ENCODE peak calls at places on chromosomes 6 and 20, in nine cellular contexts. H is prostate gland; M is A549; U is activated CD4-positive, alpha-beta T cell treated with anti-CD3 and anti-CD28 coated beads for 24 hours; W is NCI-H1105; Z is activated CD8-positive, alpha-beta memory T cell treated with anti-CD3 and anti-CD28 coated beads, Interleukin-2, amount 10 ng/mL, durations not matched to agents 7 days and 5 days; F is left ventricle myocardium superior; A is T-helper 2 cell; Q is mesendoderm. S is an unnamed sample.

GRCh38 chr20:18252597-18253451 is 35.5 kb upstream of the ZNF133 start:
- DNase-seq in H (peak; percentile 61), M (peak; percentile 81), U (no peak), W (no peak), Z (no peak), F (no peak), A (no peak), Q (no peak), S (no peak)

GRCh38 chr6:78910611-78911134 is 43.3 kb downstream of the IRAK1BP1 start:
- DNase-seq in H (no peak), M (no peak), U (no peak), W (peak; percentile 3), Z (peak; percentile 49), F (peak; percentile 55), A (no peak), Q (peak; percentile 60), S (no peak)

GRCh38 chr6:152635949-152636674 is 1.1 kb downstream of the SYNE1 start:
- DNase-seq in H (peak; percentile 4), M (no peak), U (no peak), W (no peak), Z (no peak), F (peak; percentile 31), A (no peak), Q (peak; percentile 57), S (no peak)

GRCh38 chr6:125528614-125529013 is 220.8 kb upstream of the HEY2 start:
- DNase-seq in H (no peak), M (no peak), U (no peak), W (no peak), Z (no peak), F (no peak), A (no peak), Q (peak; percentile 97), S (no peak)

GRCh38 chr6:121940728-121941127 is 458.7 kb upstream of the HSF2 start:
- DNase-seq in H (no peak), M (no peak), U (no peak), W (no peak), Z (no peak), F (no peak), A (no peak), Q (no peak), S (no peak)

GRCh38 chr20:25126630-25127029 is 44.7 kb upstream of the VSX1 start:
- DNase-seq in H (no peak), M (no peak), U (no peak), W (no peak), Z (no peak), F (no peak), A (no peak), Q (no peak), S (no peak)

GRCh38 chr6:41284726-41285125 is 1.8 kb downstream of the TREM1 start:
- DNase-seq in H (no peak), M (no peak), U (no peak), W (no peak), Z (no peak), F (no peak), A (no peak), Q (peak; percentile 45), S (no peak)

GRCh38 chr6:4336778-4337442 is 201.5 kb upstream of the ECI2 start:
- DNase-seq in H (no peak), M (no peak), U (no peak), W (no peak), Z (no peak), F (no peak), A (no peak), Q (no peak), S (no peak)

GRCh38 chr20:38790210-38791053 is 15.1 kb upstream of the PPP1R16B start:
- DNase-seq in H (no peak), M (peak; percentile 73), U (no peak), W (peak; percentile 39), Z (peak; percentile 71), F (no peak), A (no peak), Q (peak; percentile 85), S (no peak)

GRCh38 chr6:34170341-34170740 is 24.5 kb upstream of the GRM4 start:
- DNase-seq in H (no peak), M (no peak), U (no peak), W (no peak), Z (no peak), F (no peak), A (no peak), Q (no peak), S (no peak)

GRCh38 chr6:122609881-122610689 is at the start of gene PKIB:
- DNase-seq in H (peak; percentile 70), M (peak; percentile 60), U (no peak), W (peak; percentile 88), Z (peak; percentile 63), F (peak; percentile 78), A (no peak), Q (peak; percentile 90), S (no peak)

GRCh38 chr6:33994198-33995045 is 151.5 kb downstream of the GRM4 start:
- DNase-seq in H (no peak), M (no peak), U (no peak), W (no peak), Z (no peak), F (no peak), A (no peak), Q (no peak), S (no peak)

GRCh38 chr6:3137057-3137777 is 18.7 kb downstream of the BPHL start:
- DNase-seq in H (no peak), M (no peak), U (no peak), W (no peak), Z (no peak), F (no peak), A (no peak), Q (no peak), S (no peak)

GRCh38 chr20:62808211-62808865 is 3.7 kb downstream of the OGFR start:
- DNase-seq in H (no peak), M (peak; percentile 65), U (peak; percentile 70), W (peak; percentile 40), Z (peak; percentile 78), F (peak; percentile 82), A (peak; percentile 70), Q (peak; percentile 64), S (peak; percentile 39)

GRCh38 chr6:131909408-131910218 is 41.6 kb downstream of the CCN2 start:
- DNase-seq in H (peak; percentile 73), M (peak; percentile 63), U (peak; percentile 69), W (peak; percentile 69), Z (peak; percentile 81), F (peak; percentile 33), A (no peak), Q (peak; percentile 83), S (peak; percentile 29)

GRCh38 chr6:46015119-46015968 is at the start of gene CLIC5:
- DNase-seq in H (peak; percentile 22), M (no peak), U (no peak), W (peak; percentile 16), Z (peak; percentile 52), F (peak; percentile 88), A (peak; percentile 11), Q (peak; percentile 32), S (no peak)

GRCh38 chr6:145844933-145845531 is 30.4 kb upstream of the FBXO30 start:
- DNase-seq in H (no peak), M (no peak), U (no peak), W (no peak), Z (no peak), F (no peak), A (no peak), Q (no peak), S (no peak)

S was measured in T-helper 22 cell.